ENCODE peak calls at places on chromosomes 13 and 19, in nine cellular contexts. One of them, this sample, is unnamed.

GRCh38 chr13:97043302-97043701 is 49.0 kb upstream of the OXGR1 start:
- DNase-seq in heart right ventricle: no peak
- DNase-seq in progenitor cell of endocrine pancreas: no peak
- DNase-seq in WERI-Rb-1: no peak
- DNase-seq in foreskin fibroblast: peak; percentile 90
- DNase-seq in RWPE1: no peak
- DNase-seq in fibroblast of the aortic adventitia: peak; percentile 69
- DNase-seq in brain microvascular endothelial cell: peak; percentile 52
- DNase-seq in uterus: no peak
- DNase-seq in this sample: no peak

GRCh38 chr19:41588497-41589209 is 12.7 kb downstream of the CEACAM21 start:
- DNase-seq in foreskin fibroblast: peak; percentile 61
- DNase-seq in uterus: no peak
- DNase-seq in RWPE1: peak; percentile 49
- DNase-seq in brain microvascular endothelial cell: peak; percentile 39
- DNase-seq in heart right ventricle: peak; percentile 31
- DNase-seq in WERI-Rb-1: no peak
- DNase-seq in progenitor cell of endocrine pancreas: no peak
- DNase-seq in fibroblast of the aortic adventitia: peak; percentile 32
- DNase-seq in this sample: peak; percentile 67

GRCh38 chr19:55216461-55217198 is 7.3 kb upstream of the PTPRH start:
- DNase-seq in heart right ventricle: peak; percentile 85
- DNase-seq in uterus: peak; percentile 41
- DNase-seq in brain microvascular endothelial cell: peak; percentile 99
- DNase-seq in foreskin fibroblast: peak; percentile 100
- DNase-seq in fibroblast of the aortic adventitia: peak; percentile 100
- DNase-seq in RWPE1: peak; percentile 98
- DNase-seq in WERI-Rb-1: peak; percentile 94
- DNase-seq in progenitor cell of endocrine pancreas: peak; percentile 84
- DNase-seq in this sample: peak; percentile 97

GRCh38 chr19:5093297-5093858 is 124.5 kb downstream of the KDM4B start:
- DNase-seq in heart right ventricle: peak; percentile 53
- DNase-seq in WERI-Rb-1: no peak
- DNase-seq in uterus: no peak
- DNase-seq in brain microvascular endothelial cell: no peak
- DNase-seq in progenitor cell of endocrine pancreas: no peak
- DNase-seq in foreskin fibroblast: no peak
- DNase-seq in fibroblast of the aortic adventitia: no peak
- DNase-seq in RWPE1: no peak
- DNase-seq in this sample: peak; percentile 31

GRCh38 chr19:55641376-55642152 is 762 bp downstream of the ZNF580 start:
- DNase-seq in progenitor cell of endocrine pancreas: no peak
- DNase-seq in brain microvascular endothelial cell: no peak
- DNase-seq in RWPE1: no peak
- DNase-seq in foreskin fibroblast: peak; percentile 61
- DNase-seq in fibroblast of the aortic adventitia: peak; percentile 39
- DNase-seq in uterus: no peak
- DNase-seq in WERI-Rb-1: no peak
- DNase-seq in heart right ventricle: no peak
- DNase-seq in this sample: no peak

GRCh38 chr13:47281981-47282380 is 385.1 kb upstream of the HTR2A start:
- DNase-seq in fibroblast of the aortic adventitia: no peak
- DNase-seq in uterus: no peak
- DNase-seq in foreskin fibroblast: no peak
- DNase-seq in brain microvascular endothelial cell: no peak
- DNase-seq in WERI-Rb-1: no peak
- DNase-seq in RWPE1: no peak
- DNase-seq in progenitor cell of endocrine pancreas: no peak
- DNase-seq in heart right ventricle: no peak
- DNase-seq in this sample: no peak

GRCh38 chr19:29964171-29964570 is 22.1 kb downstream of the URI1 start:
- DNase-seq in WERI-Rb-1: no peak
- DNase-seq in progenitor cell of endocrine pancreas: no peak
- DNase-seq in uterus: no peak
- DNase-seq in RWPE1: no peak
- DNase-seq in foreskin fibroblast: peak; percentile 54
- DNase-seq in brain microvascular endothelial cell: no peak
- DNase-seq in fibroblast of the aortic adventitia: no peak
- DNase-seq in heart right ventricle: no peak
- DNase-seq in this sample: no peak

GRCh38 chr19:581399-582111 is 8.1 kb upstream of the HCN2 start:
- DNase-seq in brain microvascular endothelial cell: no peak
- DNase-seq in uterus: no peak
- DNase-seq in progenitor cell of endocrine pancreas: no peak
- DNase-seq in heart right ventricle: no peak
- DNase-seq in foreskin fibroblast: no peak
- DNase-seq in fibroblast of the aortic adventitia: no peak
- DNase-seq in WERI-Rb-1: no peak
- DNase-seq in RWPE1: no peak
- DNase-seq in this sample: no peak

GRCh38 chr19:15508035-15508710 is at the start of gene CYP4F22:
- DNase-seq in foreskin fibroblast: no peak
- DNase-seq in uterus: no peak
- DNase-seq in brain microvascular endothelial cell: no peak
- DNase-seq in RWPE1: no peak
- DNase-seq in WERI-Rb-1: no peak
- DNase-seq in progenitor cell of endocrine pancreas: no peak
- DNase-seq in heart right ventricle: no peak
- DNase-seq in fibroblast of the aortic adventitia: no peak
- DNase-seq in this sample: no peak

GRCh38 chr13:41352935-41353801 is 42.1 kb downstream of the NAA16 start:
- DNase-seq in heart right ventricle: peak; percentile 13
- DNase-seq in brain microvascular endothelial cell: peak; percentile 81
- DNase-seq in progenitor cell of endocrine pancreas: no peak
- DNase-seq in RWPE1: peak; percentile 45
- DNase-seq in fibroblast of the aortic adventitia: peak; percentile 72
- DNase-seq in foreskin fibroblast: peak; percentile 70
- DNase-seq in uterus: no peak
- DNase-seq in WERI-Rb-1: no peak
- DNase-seq in this sample: peak; percentile 27

GRCh38 chr19:6694147-6694815 is 24.3 kb upstream of the TNFSF14 start:
- DNase-seq in brain microvascular endothelial cell: no peak
- DNase-seq in progenitor cell of endocrine pancreas: no peak
- DNase-seq in heart right ventricle: no peak
- DNase-seq in uterus: no peak
- DNase-seq in WERI-Rb-1: no peak
- DNase-seq in RWPE1: no peak
- DNase-seq in fibroblast of the aortic adventitia: no peak
- DNase-seq in foreskin fibroblast: no peak
- DNase-seq in this sample: no peak

GRCh38 chr13:62280590-62280989 is 864.9 kb upstream of the PCDH20 start:
- DNase-seq in heart right ventricle: no peak
- DNase-seq in uterus: no peak
- DNase-seq in brain microvascular endothelial cell: no peak
- DNase-seq in foreskin fibroblast: no peak
- DNase-seq in progenitor cell of endocrine pancreas: no peak
- DNase-seq in fibroblast of the aortic adventitia: no peak
- DNase-seq in WERI-Rb-1: no peak
- DNase-seq in RWPE1: no peak
- DNase-seq in this sample: no peak

GRCh38 chr13:59112375-59112774 is 1051.4 kb downstream of the DIAPH3 start:
- DNase-seq in heart right ventricle: peak; percentile 26
- DNase-seq in foreskin fibroblast: peak; percentile 82
- DNase-seq in uterus: no peak
- DNase-seq in RWPE1: peak; percentile 40
- DNase-seq in WERI-Rb-1: peak; percentile 7
- DNase-seq in brain microvascular endothelial cell: peak; percentile 99
- DNase-seq in fibroblast of the aortic adventitia: peak; percentile 98
- DNase-seq in progenitor cell of endocrine pancreas: no peak
- DNase-seq in this sample: no peak

DNA sequence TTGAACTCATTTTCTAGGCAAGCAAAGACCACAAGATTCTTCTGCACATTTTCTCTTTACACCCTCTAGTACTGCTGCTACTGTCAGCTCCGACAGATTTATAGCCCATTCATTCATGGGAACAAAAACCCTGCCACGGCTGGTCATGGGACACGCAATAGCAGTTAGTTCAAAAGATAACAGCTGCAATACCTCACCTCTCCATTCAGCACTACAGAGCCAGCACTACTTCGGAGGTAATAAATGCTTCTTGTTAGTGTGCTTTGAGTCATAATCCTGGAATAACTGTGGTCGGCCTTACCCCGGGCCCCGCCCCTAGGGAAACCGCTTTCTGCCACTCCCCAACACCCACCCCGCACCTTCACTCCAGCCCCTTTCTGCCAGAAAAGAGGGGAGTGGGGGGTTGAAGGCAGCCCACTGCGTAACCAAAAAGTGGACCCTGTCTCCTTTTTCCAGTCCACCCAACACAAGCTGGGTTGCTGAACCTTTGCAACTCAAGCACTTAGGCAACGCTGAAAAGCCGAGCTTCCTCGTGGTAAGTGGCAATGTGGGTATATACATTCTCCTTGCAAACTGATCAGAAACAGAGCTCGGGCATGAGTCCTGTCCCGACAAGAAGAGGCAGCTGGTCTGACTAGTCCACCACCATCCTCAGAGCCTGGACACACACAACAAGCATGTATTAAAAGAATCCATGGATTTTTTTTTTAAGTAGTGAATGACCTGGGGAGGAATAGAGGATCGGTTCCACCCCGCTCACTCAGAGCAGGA is 240.8 kb upstream of the ZNF507 start:
- DNase-seq in heart right ventricle: no peak
- DNase-seq in progenitor cell of endocrine pancreas: peak; percentile 18
- DNase-seq in WERI-Rb-1: peak; percentile 23
- DNase-seq in brain microvascular endothelial cell: no peak
- DNase-seq in foreskin fibroblast: no peak
- DNase-seq in RWPE1: peak; percentile 52
- DNase-seq in uterus: peak; percentile 39
- DNase-seq in fibroblast of the aortic adventitia: no peak
- DNase-seq in this sample: peak; percentile 46
- TF ChIP-seq CTCF in heart right ventricle: no peak
- TF ChIP-seq CTCF in progenitor cell of endocrine pancreas: peak; percentile 49
- TF ChIP-seq CTCF in WERI-Rb-1: peak; percentile 13
- TF ChIP-seq CTCF in brain microvascular endothelial cell: no peak
- TF ChIP-seq CTCF in foreskin fibroblast: no peak
- TF ChIP-seq CTCF in RWPE1: no peak
- TF ChIP-seq CTCF in uterus: no peak
- TF ChIP-seq CTCF in fibroblast of the aortic adventitia: no peak
- TF ChIP-seq CTCF in this sample: peak; percentile 25

DNA sequence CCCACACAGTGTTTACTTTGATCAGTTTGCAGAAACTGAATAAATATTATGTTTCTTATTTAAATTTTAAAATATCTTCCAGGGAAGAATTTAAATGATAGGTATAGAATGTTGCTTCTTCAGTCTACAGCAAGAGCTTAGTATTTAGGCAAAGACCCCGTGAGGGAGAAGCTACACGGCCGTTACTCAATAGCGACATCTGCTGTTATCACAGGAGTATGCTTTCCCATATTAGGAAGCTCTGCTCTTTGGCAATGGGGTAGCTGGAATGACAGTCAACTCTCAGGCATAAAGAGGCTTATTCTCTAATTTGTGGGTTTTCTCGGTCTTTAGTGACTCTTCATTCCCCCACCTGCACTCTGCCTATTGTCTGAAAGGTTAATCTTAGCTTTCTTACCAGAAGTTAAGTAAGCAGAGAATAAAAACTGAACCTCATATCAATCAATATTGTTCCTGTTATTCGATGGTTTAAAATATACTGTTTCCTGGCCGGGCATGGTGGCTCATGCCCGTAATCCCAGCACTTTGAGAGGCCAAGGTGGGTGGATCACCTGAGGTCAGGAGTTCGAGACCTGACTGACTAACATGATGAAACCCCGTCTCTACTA is 13.2 kb upstream of the LHFPL6 start:
- DNase-seq in uterus: peak; percentile 20
- DNase-seq in heart right ventricle: peak; percentile 70
- DNase-seq in foreskin fibroblast: peak; percentile 83
- DNase-seq in WERI-Rb-1: peak; percentile 38
- DNase-seq in progenitor cell of endocrine pancreas: peak; percentile 20
- DNase-seq in brain microvascular endothelial cell: peak; percentile 56
- DNase-seq in RWPE1: peak; percentile 73
- DNase-seq in fibroblast of the aortic adventitia: peak; percentile 82
- DNase-seq in this sample: peak; percentile 50
- TF ChIP-seq CTCF in uterus: peak; percentile 91
- TF ChIP-seq CTCF in heart right ventricle: peak; percentile 81
- TF ChIP-seq CTCF in foreskin fibroblast: peak; percentile 95
- TF ChIP-seq CTCF in WERI-Rb-1: peak; percentile 68
- TF ChIP-seq CTCF in progenitor cell of endocrine pancreas: peak; percentile 89
- TF ChIP-seq CTCF in brain microvascular endothelial cell: peak; percentile 94
- TF ChIP-seq CTCF in RWPE1: peak; percentile 90
- TF ChIP-seq CTCF in fibroblast of the aortic adventitia: peak; percentile 98
- TF ChIP-seq CTCF in this sample: peak; percentile 93

DNA sequence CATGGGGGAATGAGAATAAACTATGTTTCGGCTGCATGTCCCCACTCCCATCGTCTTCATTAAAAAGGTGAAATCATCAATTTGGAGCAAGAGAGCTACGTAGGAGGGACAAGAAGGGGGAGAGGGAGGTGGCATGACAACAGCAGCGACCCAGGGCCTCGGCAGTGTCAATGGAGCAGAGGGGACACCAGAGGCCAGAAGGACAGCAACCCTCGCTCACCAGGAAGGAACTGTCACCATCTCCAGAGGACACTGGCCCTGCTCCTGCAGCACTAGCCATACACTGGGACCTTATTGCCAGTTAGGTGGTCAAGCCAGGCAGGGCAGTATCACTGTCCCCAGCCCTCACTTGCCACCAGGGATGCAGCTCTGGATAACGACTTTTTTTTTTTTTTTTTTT is 34.2 kb downstream of the NAXD start:
- DNase-seq in heart right ventricle: no peak
- DNase-seq in RWPE1: no peak
- DNase-seq in fibroblast of the aortic adventitia: no peak
- DNase-seq in progenitor cell of endocrine pancreas: no peak
- DNase-seq in foreskin fibroblast: no peak
- DNase-seq in uterus: no peak
- DNase-seq in WERI-Rb-1: no peak
- DNase-seq in brain microvascular endothelial cell: no peak
- DNase-seq in this sample: no peak
- TF ChIP-seq CTCF in heart right ventricle: no peak
- TF ChIP-seq CTCF in RWPE1: no peak
- TF ChIP-seq CTCF in fibroblast of the aortic adventitia: no peak
- TF ChIP-seq CTCF in progenitor cell of endocrine pancreas: no peak
- TF ChIP-seq CTCF in foreskin fibroblast: no peak
- TF ChIP-seq CTCF in uterus: no peak
- TF ChIP-seq CTCF in WERI-Rb-1: no peak
- TF ChIP-seq CTCF in brain microvascular endothelial cell: no peak
- TF ChIP-seq CTCF in this sample: no peak

GRCh38 chr19:53980553-53981407 is 10.7 kb upstream of the CACNG6 start:
- DNase-seq in brain microvascular endothelial cell: peak; percentile 70
- DNase-seq in foreskin fibroblast: peak; percentile 19
- DNase-seq in uterus: no peak
- DNase-seq in WERI-Rb-1: peak; percentile 82
- DNase-seq in progenitor cell of endocrine pancreas: no peak
- DNase-seq in heart right ventricle: no peak
- DNase-seq in fibroblast of the aortic adventitia: peak; percentile 96
- DNase-seq in RWPE1: peak; percentile 69
- DNase-seq in this sample: peak; percentile 50
- TF ChIP-seq CTCF in brain microvascular endothelial cell: no peak
- TF ChIP-seq CTCF in foreskin fibroblast: no peak
- TF ChIP-seq CTCF in uterus: no peak
- TF ChIP-seq CTCF in WERI-Rb-1: no peak
- TF ChIP-seq CTCF in progenitor cell of endocrine pancreas: no peak
- TF ChIP-seq CTCF in heart right ventricle: no peak
- TF ChIP-seq CTCF in fibroblast of the aortic adventitia: peak; percentile 0
- TF ChIP-seq CTCF in RWPE1: no peak
- TF ChIP-seq CTCF in this sample: no peak

This sample was measured in nephron progenitor cell.